ENCODE peak calls at places on chromosomes 4 and X, in ten cellular contexts. G, Y, J, V, E, A, X, F, O and Z are unnamed samples.
A peak's percentile ranks its signal among the peaks of the same experiment; 100 is the strongest.

GRCh38 chr4:23697001-23697528 is 192.8 kb downstream of the PPARGC1A start:
- DNase-seq in G (no peak), Y (no peak), J (no peak), V (no peak), E (no peak), A (no peak), X (no peak), F (no peak), O (no peak), Z (no peak)

GRCh38 chr4:31365006-31365690 is 645.0 kb downstream of the PCDH7 start:
- DNase-seq in G (no peak), Y (no peak), J (no peak), V (no peak), E (no peak), A (no peak), X (no peak), F (no peak), O (peak; percentile 70), Z (no peak)

GRCh38 chr4:180674629-180675367 is 1568.4 kb upstream of the TENM3 start:
- DNase-seq in G (no peak), Y (no peak), J (no peak), V (no peak), E (no peak), A (no peak), X (no peak), F (no peak), O (no peak), Z (no peak)

GRCh38 chr4:150078996-150079581 is 844 bp downstream of the DCLK2 start:
- DNase-seq in G (peak; percentile 37), Y (peak; percentile 67), J (peak; percentile 55), V (peak; percentile 23), E (peak; percentile 34), A (no peak), X (peak; percentile 61), F (peak; percentile 67), O (no peak), Z (peak; percentile 3)

GRCh38 chrX:54042609-54043010 is 1.7 kb downstream of the PHF8 start:
- DNase-seq in G (peak; percentile 35), Y (peak; percentile 60), J (peak; percentile 45), V (peak; percentile 40), E (peak; percentile 25), A (peak; percentile 21), X (peak; percentile 59), F (no peak), O (peak; percentile 67), Z (peak; percentile 25)

GRCh38 chr4:124111922-124112321 is 600.6 kb downstream of the ANKRD50 start:
- DNase-seq in G (no peak), Y (no peak), J (no peak), V (no peak), E (no peak), A (no peak), X (peak; percentile 34), F (no peak), O (peak; percentile 84), Z (peak; percentile 25)

GRCh38 chr4:139841464-139842195 is 176.0 kb downstream of the MGST2 start:
- DNase-seq in G (no peak), Y (no peak), J (no peak), V (no peak), E (no peak), A (no peak), X (no peak), F (no peak), O (no peak), Z (peak; percentile 87)

GRCh38 chr4:4854649-4855292 is 4.7 kb upstream of the MSX1 start:
- DNase-seq in G (peak; percentile 9), Y (peak; percentile 39), J (no peak), V (no peak), E (no peak), A (no peak), X (no peak), F (peak; percentile 29), O (no peak), Z (no peak)

GRCh38 chr4:80787306-80787705 is 243.2 kb upstream of the BMP3 start:
- DNase-seq in G (no peak), Y (no peak), J (no peak), V (no peak), E (no peak), A (no peak), X (no peak), F (no peak), O (no peak), Z (no peak)

GRCh38 chrX:69884210-69884609 is 165.5 kb downstream of the AWAT2 start:
- DNase-seq in G (no peak), Y (no peak), J (no peak), V (no peak), E (no peak), A (no peak), X (no peak), F (no peak), O (no peak), Z (no peak)

GRCh38 chr4:23455482-23455881 is 434.4 kb downstream of the PPARGC1A start:
- DNase-seq in G (no peak), Y (no peak), J (no peak), V (no peak), E (no peak), A (no peak), X (peak; percentile 54), F (no peak), O (no peak), Z (peak; percentile 15)

GRCh38 chr4:76430519-76431388 is 4.3 kb upstream of the SHROOM3 start:
- DNase-seq in G (no peak), Y (no peak), J (no peak), V (no peak), E (no peak), A (no peak), X (no peak), F (no peak), O (peak; percentile 61), Z (peak; percentile 61)

GRCh38 chrX:132533409-132533808 is 44.6 kb upstream of the MBNL3 start:
- DNase-seq in G (no peak), Y (no peak), J (no peak), V (no peak), E (no peak), A (no peak), X (no peak), F (no peak), O (no peak), Z (no peak)

GRCh38 chr4:71052034-71052433 is 58.6 kb downstream of the DCK start:
- DNase-seq in G (no peak), Y (no peak), J (no peak), V (no peak), E (no peak), A (no peak), X (no peak), F (no peak), O (no peak), Z (no peak)

GRCh38 chr4:108849611-108850406 is 87.0 kb upstream of the ETNPPL start:
- DNase-seq in G (no peak), Y (no peak), J (no peak), V (no peak), E (no peak), A (no peak), X (no peak), F (no peak), O (no peak), Z (no peak)

GRCh38 chrX:84219551-84219950 is 31.6 kb upstream of the RPS6KA6 start:
- DNase-seq in G (no peak), Y (no peak), J (no peak), V (no peak), E (no peak), A (no peak), X (no peak), F (no peak), O (no peak), Z (no peak)

DNA sequence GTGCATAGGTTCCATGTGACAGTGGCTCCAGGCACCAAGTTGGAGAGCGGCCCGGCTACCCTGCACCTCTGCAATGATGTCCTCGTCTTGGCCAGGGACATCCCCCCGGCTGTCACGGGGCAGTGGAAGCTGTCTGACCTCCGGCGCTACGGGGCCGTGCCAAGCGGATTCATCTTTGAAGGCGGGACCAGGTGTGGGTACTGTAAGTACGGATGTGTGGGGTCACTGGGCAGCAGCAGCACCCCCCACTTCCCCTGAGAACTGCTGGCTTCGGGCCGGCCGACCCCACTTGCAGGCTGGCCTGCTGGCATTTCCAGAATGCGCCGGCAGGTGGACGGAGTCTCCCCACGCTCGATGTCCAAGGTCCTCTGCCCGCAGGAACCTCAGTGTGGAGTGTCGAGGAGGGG is 13.2 kb downstream of the DOK7 start:
- DNase-seq in G (no peak), Y (no peak), J (peak; percentile 41), V (peak; percentile 8), E (no peak), A (no peak), X (no peak), F (peak; percentile 57), O (no peak), Z (no peak)
- H3K27me3 ChIP-seq in G (no peaks in the 10 kb centered on the region), Y (peaks cover 7% of the 10 kb centered on the region), J (peaks cover 27% of the 10 kb centered on the region), V (no peaks in the 10 kb centered on the region), E (peaks cover 34% of the 10 kb centered on the region), A (peaks cover 5% of the 10 kb centered on the region), X (no peaks in the 10 kb centered on the region), F (no peaks in the 10 kb centered on the region), O (no peaks in the 10 kb centered on the region), Z (no peaks in the 10 kb centered on the region)

GRCh38 chr4:113116414-113117345 is 67.2 kb downstream of the ANK2 start:
- DNase-seq in G (peak; percentile 18), Y (no peak), J (no peak), V (no peak), E (no peak), A (no peak), X (peak; percentile 36), F (no peak), O (no peak), Z (peak; percentile 46)
- H3K27ac ChIP-seq in G (no peak overlapping the region), Y (no peak overlapping the region), J (no peak overlapping the region), V (no peak overlapping the region), E (no peak overlapping the region), A (no peak overlapping the region), X (no peak overlapping the region), F (no peak overlapping the region), O (no peak overlapping the region), Z (no peak overlapping the region)

DNA sequence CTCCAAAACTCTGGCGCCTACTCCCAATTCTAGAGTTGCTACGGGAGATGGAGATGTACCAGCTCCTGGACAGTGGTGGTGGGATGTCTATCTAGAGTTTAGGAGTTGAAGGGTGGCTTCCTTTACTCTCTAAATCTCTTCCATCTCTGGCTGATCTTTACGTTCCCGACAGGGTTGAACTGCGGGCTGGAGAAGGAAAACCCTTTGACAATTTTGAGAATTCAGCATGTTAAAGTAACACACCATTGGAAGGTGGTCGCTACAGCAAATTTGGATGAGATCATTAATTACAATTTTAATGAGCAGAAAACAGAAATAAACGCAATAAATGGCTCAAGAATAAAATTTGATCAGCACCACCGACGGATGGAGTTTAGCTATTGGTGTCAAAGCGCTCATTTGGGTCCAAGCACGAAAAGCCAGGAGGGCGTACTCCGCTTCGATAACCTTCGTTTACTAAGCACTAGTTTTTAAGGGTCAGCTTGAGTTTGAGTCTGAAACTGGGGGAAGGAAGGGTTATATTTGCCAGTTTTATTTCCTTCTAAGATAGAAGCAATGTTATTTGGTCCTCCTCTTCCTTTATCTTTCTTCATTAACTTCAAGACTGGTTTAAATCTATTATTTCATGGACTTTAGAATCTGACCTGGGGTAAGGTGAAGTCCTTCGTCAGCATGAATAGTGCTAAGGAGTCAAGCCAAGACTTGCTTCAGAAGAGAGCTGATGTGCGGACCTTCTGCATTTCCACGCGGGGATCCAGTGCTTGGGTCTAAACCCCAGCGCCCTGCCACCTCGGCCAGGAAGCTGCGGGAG is 1.5 kb upstream of the NKX6-1 start:
- DNase-seq in G (no peak), Y (no peak), J (no peak), V (no peak), E (no peak), A (no peak), X (no peak), F (no peak), O (no peak), Z (no peak)
- H3K27me3 ChIP-seq in G (peaks cover 48% of the 10 kb centered on the region), Y (peaks cover 97% of the 10 kb centered on the region), J (peaks cover 100% of the 10 kb centered on the region), V (peaks cover 4% of the 10 kb centered on the region), E (peaks cover 100% of the 10 kb centered on the region), A (peaks cover 67% of the 10 kb centered on the region), X (peaks cover 72% of the 10 kb centered on the region), F (peaks cover 78% of the 10 kb centered on the region), O (peaks cover 73% of the 10 kb centered on the region), Z (peaks cover 10% of the 10 kb centered on the region)

GRCh38 chrX:40333344-40333743 is 235.6 kb upstream of the BCOR start:
- DNase-seq in G (no peak), Y (no peak), J (no peak), V (no peak), E (no peak), A (no peak), X (no peak), F (no peak), O (no peak), Z (no peak)
- H3K27ac ChIP-seq in G (no peak overlapping the region), Y (no peak overlapping the region), J (no peak overlapping the region), V (no peak overlapping the region), E (no peak overlapping the region), A (no peak overlapping the region), X (no peak overlapping the region), F (no peak overlapping the region), O (no peak overlapping the region), Z (no peak overlapping the region)